ENCODE peak calls at places on chromosome 9, in five cellular contexts. N is IMR-90, K is mesendoderm, D is H9, L is neuronal stem cell. X is an unnamed sample.

GRCh38 chr9:129054163-129054851 is 17.9 kb downstream of the MIGA2 start:
- DNase-seq in L (no peak), N (peak; percentile 46), D (no peak), K (no peak), X (no peak)

GRCh38 chr9:135215571-135216161 is 128.2 kb downstream of the OLFM1 start:
- DNase-seq in D (no peak), N (no peak), L (no peak), K (no peak), X (no peak)

GRCh38 chr9:118962426-118962825 is 406.8 kb downstream of the BRINP1 start:
- DNase-seq in L (no peak), N (no peak), K (peak; percentile 28), D (no peak), X (no peak)

GRCh38 chr9:117546894-117547293 is 132.0 kb upstream of the ASTN2 start:
- DNase-seq in N (no peak), L (no peak), D (peak; percentile 30), K (peak; percentile 21), X (no peak)

GRCh38 chr9:107894572-107895261 is 405.1 kb upstream of the KLF4 start:
- DNase-seq in D (no peak), L (no peak), N (peak; percentile 93), K (no peak), X (peak; percentile 58)

GRCh38 chr9:131503626-131504465 is 1.1 kb downstream of the POMT1 start:
- DNase-seq in L (no peak), K (peak; percentile 50), D (peak; percentile 49), N (peak; percentile 49), X (peak; percentile 16)

GRCh38 chr9:9791621-9792020 is 821.2 kb downstream of the PTPRD start:
- DNase-seq in D (no peak), N (no peak), L (no peak), K (no peak), X (no peak)

GRCh38 chr9:90112791-90113190 is 508.0 kb downstream of the GADD45G start:
- DNase-seq in D (no peak), K (no peak), L (no peak), N (peak; percentile 5), X (peak; percentile 38)

GRCh38 chr9:120319452-120319851 is 260.5 kb downstream of the CDK5RAP2 start:
- DNase-seq in N (no peak), D (no peak), L (no peak), K (no peak), X (no peak)

GRCh38 chr9:5470816-5471215 is 20.5 kb downstream of the CD274 start:
- DNase-seq in N (no peak), L (no peak), D (no peak), K (no peak), X (no peak)

GRCh38 chr9:91727316-91727861 is 222.6 kb downstream of the ROR2 start:
- DNase-seq in D (peak; percentile 67), N (peak; percentile 56), L (peak; percentile 46), K (peak; percentile 76), X (no peak)

GRCh38 chr9:89427621-89428221 is 70.2 kb downstream of the SEMA4D start:
- DNase-seq in L (no peak), N (peak; percentile 49), K (no peak), D (no peak), X (no peak)

GRCh38 chr9:96486351-96487029 is 36.5 kb downstream of the HABP4 start:
- DNase-seq in N (peak; percentile 82), L (no peak), K (no peak), D (no peak), X (no peak)

GRCh38 chr9:81902191-81902590 is 26.0 kb upstream of the SPATA31D4 start:
- DNase-seq in N (peak; percentile 52), K (no peak), L (no peak), D (no peak), X (no peak)

GRCh38 chr9:16721972-16722371 is 148.5 kb downstream of the BNC2 start:
- DNase-seq in K (no peak), N (peak; percentile 30), L (no peak), D (no peak), X (peak; percentile 12)

GRCh38 chr9:105047652-105048031 is 119.7 kb upstream of the ABCA1 start:
- DNase-seq in N (peak; percentile 28), D (no peak), L (no peak), K (no peak), X (no peak)

GRCh38 chr9:92668746-92669526 is 995 bp downstream of the IPPK start:
- DNase-seq in K (peak; percentile 76), L (no peak), D (peak; percentile 25), N (peak; percentile 65), X (peak; percentile 75)

GRCh38 chr9:106920701-106921283 is 57.8 kb downstream of the ZNF462 start:
- DNase-seq in D (no peak), L (peak; percentile 20), K (peak; percentile 13), N (peak; percentile 21), X (no peak)

GRCh38 chr9:76027426-76027825 is 137.0 kb downstream of the PCSK5 start:
- DNase-seq in D (no peak), L (no peak), K (no peak), N (peak; percentile 16), X (peak; percentile 13)

GRCh38 chr9:111711548-111711947 is 50.1 kb downstream of the GNG10 start:
- DNase-seq in L (no peak), N (no peak), D (no peak), K (no peak), X (no peak)

GRCh38 chr9:116980582-116980981 is 293.5 kb downstream of the TRIM32 start:
- DNase-seq in K (no peak), N (no peak), D (no peak), L (no peak), X (no peak)

GRCh38 chr9:129929467-129930125 is 94.3 kb downstream of the USP20 start:
- DNase-seq in N (no peak), L (no peak), K (no peak), D (no peak), X (no peak)

GRCh38 chr9:35760651-35761050 is 6.6 kb upstream of the MSMP start:
- DNase-seq in L (no peak), N (peak; percentile 41), D (no peak), K (no peak), X (peak; percentile 31)

GRCh38 chr9:130430734-130431535 is 13.8 kb upstream of the ASS1 start:
- DNase-seq in D (no peak), L (no peak), N (no peak), K (no peak), X (no peak)

DNA sequence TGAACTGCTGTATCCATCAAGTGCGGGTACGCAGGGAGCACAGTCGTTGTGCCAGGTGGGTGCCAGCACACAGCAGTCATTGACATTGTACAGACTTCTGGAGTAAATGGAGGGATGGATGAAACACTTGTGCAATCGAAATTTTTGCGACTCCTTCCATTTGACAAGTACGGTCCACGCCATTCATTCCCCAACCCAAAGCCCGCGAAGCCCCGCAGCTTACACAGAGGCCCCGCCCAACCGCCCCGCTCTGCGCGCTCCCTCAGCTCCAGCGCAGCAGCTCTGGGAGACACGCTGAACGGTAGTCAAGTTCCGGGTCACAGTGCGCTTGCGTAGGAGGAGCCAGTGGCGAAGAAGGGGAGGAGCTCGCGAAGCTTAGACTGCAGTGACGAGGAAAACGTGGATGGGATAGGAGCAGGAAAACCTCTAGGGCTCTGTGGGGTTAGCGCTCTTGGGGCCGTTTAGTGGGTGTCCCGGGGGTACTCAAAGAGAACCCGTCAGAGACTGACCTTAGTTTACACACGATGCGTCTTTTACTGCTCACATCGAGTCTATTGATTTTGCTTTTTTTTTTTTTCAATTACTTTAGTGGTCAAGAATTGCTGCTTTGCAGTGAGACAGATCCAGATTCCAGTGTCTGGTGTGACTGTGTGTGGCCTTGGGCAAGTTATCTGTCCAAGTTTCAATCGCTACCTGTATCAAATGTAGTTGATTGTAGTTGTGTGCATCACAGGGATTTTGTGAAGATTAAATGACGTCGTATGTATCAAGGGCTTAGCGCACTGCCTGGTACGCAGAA is 15.3 kb upstream of the MSANTD3 start:
- DNase-seq in N (peak; percentile 85), K (peak; percentile 96), L (peak; percentile 68), D (peak; percentile 96), X (peak; percentile 96)
- H4K8ac ChIP-seq in N (peak overlapping the region; percentile 99), K (no peak overlapping the region), L (no peak overlapping the region), D (no peak overlapping the region), X (peak overlapping the region; percentile 8)

DNA sequence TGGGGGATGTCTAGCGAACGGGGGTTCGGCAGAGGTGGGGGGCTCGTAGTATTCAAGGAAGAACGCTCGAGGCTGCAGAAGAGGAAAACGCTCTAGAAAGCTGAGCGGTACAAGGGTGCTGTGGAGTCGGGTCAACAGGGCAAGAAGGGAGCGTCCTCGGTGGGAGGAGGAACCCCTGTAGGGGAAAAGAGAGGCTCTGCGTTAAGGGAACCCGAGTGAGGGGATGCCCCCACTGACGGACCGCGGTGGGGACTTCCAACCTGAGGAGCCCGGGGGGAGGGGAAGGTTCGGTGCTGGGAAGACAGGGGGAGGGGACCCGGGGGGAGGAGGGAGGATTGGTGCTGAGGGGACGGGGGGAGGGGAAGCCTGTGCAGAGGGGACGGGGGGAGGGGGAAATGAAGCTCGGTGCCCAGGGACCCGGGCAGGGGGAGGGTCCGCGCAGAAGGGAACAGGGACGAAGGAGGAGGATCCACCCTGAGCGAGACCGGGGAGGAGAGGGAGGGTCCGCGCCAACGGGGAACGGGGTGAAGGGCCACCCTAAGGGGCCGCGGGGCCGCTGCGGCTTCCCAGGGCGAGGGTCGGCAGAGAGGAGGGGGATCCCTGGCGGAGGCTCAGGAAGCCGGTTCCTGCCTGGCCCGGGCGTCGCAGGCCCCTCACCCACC is 621 bp downstream of the NR6A1 start:
- DNase-seq in L (no peak), K (no peak), D (no peak), N (no peak), X (no peak)
- H4K8ac ChIP-seq in L (no peak overlapping the region), K (no peak overlapping the region), D (no peak overlapping the region), N (no peak overlapping the region), X (no peak overlapping the region)

DNA sequence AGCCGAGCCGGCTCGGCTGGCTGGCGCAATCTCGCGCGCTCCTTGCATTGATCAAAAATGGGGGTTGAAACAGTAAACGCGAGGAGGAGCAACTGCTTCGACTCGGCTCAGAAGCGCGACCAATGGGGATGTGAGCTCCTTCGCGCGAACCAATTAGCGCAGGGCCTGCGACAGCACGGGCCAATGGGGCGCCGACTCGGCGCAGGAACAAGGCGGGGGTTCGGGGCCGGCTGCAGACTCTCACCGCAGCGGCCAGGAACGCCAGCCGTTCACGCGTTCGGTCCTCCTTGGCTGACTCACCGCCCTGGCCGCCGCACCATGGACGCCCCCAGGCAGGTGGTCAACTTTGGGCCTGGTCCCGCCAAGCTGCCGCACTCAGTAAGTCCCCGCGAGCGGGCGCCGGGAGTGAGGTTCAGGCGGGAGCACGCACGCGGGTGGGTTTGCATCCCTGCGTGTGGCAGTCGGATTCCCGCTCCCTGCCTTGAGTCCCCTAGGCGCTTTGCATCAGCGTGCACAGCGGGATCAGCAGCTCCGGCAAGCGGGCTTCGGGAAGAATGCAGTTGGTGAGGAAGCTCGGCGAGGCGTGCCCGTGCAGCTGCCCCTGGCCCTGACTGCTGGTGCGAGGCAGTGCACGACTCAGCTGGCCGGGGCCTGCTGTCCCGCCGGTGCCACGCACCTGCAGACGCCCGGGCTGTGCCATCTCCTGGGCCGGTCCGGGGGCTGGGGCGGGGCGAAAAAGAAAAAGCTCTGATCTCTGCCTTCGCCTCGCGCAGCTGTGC is at the start of gene PSAT1:
- DNase-seq in L (peak; percentile 93), D (peak; percentile 97), N (peak; percentile 98), K (peak; percentile 99), X (peak; percentile 97)
- H4K8ac ChIP-seq in L (no peak within 1 kb of the TSS), D (no peak within 1 kb of the TSS), N (peak within 1 kb of the TSS; percentile 91), K (peak within 1 kb of the TSS; percentile 89), X (peak within 1 kb of the TSS; percentile 75)

GRCh38 chr9:126342621-126343031 is 16.0 kb downstream of the MVB12B start:
- DNase-seq in D (no peak), N (no peak), L (no peak), K (no peak), X (no peak)

GRCh38 chr9:126341461-126341860 is 14.8 kb downstream of the MVB12B start:
- DNase-seq in D (no peak), L (no peak), K (peak; percentile 12), N (no peak), X (peak; percentile 87)

GRCh38 chr9:126346031-126346430 is 19.4 kb downstream of the MVB12B start:
- DNase-seq in N (no peak), L (no peak), D (no peak), K (no peak), X (no peak)

GRCh38 chr9:126347093-126347492 is 20.5 kb downstream of the MVB12B start:
- DNase-seq in L (no peak), N (no peak), D (no peak), K (no peak), X (no peak)

GRCh38 chr9:126343271-126343700 is 16.7 kb downstream of the MVB12B start:
- DNase-seq in K (no peak), D (no peak), N (no peak), L (no peak), X (no peak)
- H4K8ac ChIP-seq in K (no peak overlapping the region), D (no peak overlapping the region), N (no peak overlapping the region), L (no peak overlapping the region), X (no peak overlapping the region)

X was measured in trophoblast cell.